ENCODE peak calls at places on chromosome 10, in six cellular contexts. One of them, this sample, is unnamed.

GRCh38 chr10:132652936-132653590 is 115.5 kb downstream of the INPP5A start:
- DNase-seq in omental fat pad: no peak
- DNase-seq in H9: no peak
- DNase-seq in heart right ventricle: no peak
- DNase-seq in GM13977: no peak
- DNase-seq in astrocyte of the spinal cord: no peak
- DNase-seq in this sample: no peak

GRCh38 chr10:61284222-61284890 is 168.8 kb downstream of the TMEM26 start:
- DNase-seq in omental fat pad: no peak
- DNase-seq in H9: no peak
- DNase-seq in GM13977: peak
- DNase-seq in heart right ventricle: no peak
- DNase-seq in astrocyte of the spinal cord: peak
- DNase-seq in this sample: no peak

GRCh38 chr10:44280615-44281014 is 104.3 kb downstream of the CXCL12 start:
- DNase-seq in heart right ventricle: no peak
- DNase-seq in omental fat pad: no peak
- DNase-seq in H9: no peak
- DNase-seq in GM13977: no peak
- DNase-seq in astrocyte of the spinal cord: no peak
- DNase-seq in this sample: no peak

GRCh38 chr10:22816298-22816653 is 101.9 kb upstream of the PIP4K2A start:
- DNase-seq in omental fat pad: no peak
- DNase-seq in H9: no peak
- DNase-seq in astrocyte of the spinal cord: peak
- DNase-seq in GM13977: no peak
- DNase-seq in heart right ventricle: no peak
- DNase-seq in this sample: peak

GRCh38 chr10:131961777-131962450 is 19.8 kb downstream of the BNIP3 start:
- DNase-seq in heart right ventricle: no peak
- DNase-seq in omental fat pad: no peak
- DNase-seq in GM13977: no peak
- DNase-seq in H9: no peak
- DNase-seq in astrocyte of the spinal cord: no peak
- DNase-seq in this sample: no peak

GRCh38 chr10:89369142-89370105 is 8.4 kb upstream of the IFIT1B start:
- DNase-seq in GM13977: peak
- DNase-seq in heart right ventricle: no peak
- DNase-seq in omental fat pad: no peak
- DNase-seq in astrocyte of the spinal cord: peak
- DNase-seq in H9: no peak
- DNase-seq in this sample: peak

GRCh38 chr10:63712717-63713115 is 191.5 kb downstream of the REEP3 start:
- DNase-seq in astrocyte of the spinal cord: no peak
- DNase-seq in omental fat pad: no peak
- DNase-seq in H9: no peak
- DNase-seq in GM13977: no peak
- DNase-seq in heart right ventricle: no peak
- DNase-seq in this sample: no peak

GRCh38 chr10:14839305-14839695 is 1.2 kb downstream of the HSPA14 start:
- DNase-seq in omental fat pad: no peak
- DNase-seq in heart right ventricle: no peak
- DNase-seq in GM13977: no peak
- DNase-seq in astrocyte of the spinal cord: no peak
- DNase-seq in H9: peak
- DNase-seq in this sample: peak

GRCh38 chr10:30392564-30392990 is 41.4 kb upstream of the MAP3K8 start:
- DNase-seq in GM13977: peak
- DNase-seq in omental fat pad: peak
- DNase-seq in H9: peak
- DNase-seq in astrocyte of the spinal cord: peak
- DNase-seq in heart right ventricle: peak
- DNase-seq in this sample: peak

GRCh38 chr10:43963793-43964425 is 315.2 kb upstream of the ZNF32 start:
- DNase-seq in H9: no peak
- DNase-seq in omental fat pad: no peak
- DNase-seq in astrocyte of the spinal cord: no peak
- DNase-seq in heart right ventricle: no peak
- DNase-seq in GM13977: no peak
- DNase-seq in this sample: no peak

GRCh38 chr10:53537508-53537907 is 764.9 kb upstream of the MBL2 start:
- DNase-seq in H9: no peak
- DNase-seq in astrocyte of the spinal cord: no peak
- DNase-seq in heart right ventricle: no peak
- DNase-seq in GM13977: no peak
- DNase-seq in omental fat pad: no peak
- DNase-seq in this sample: no peak

GRCh38 chr10:69216577-69217118 is 3.5 kb upstream of the HKDC1 start:
- DNase-seq in GM13977: no peak
- DNase-seq in astrocyte of the spinal cord: no peak
- DNase-seq in H9: no peak
- DNase-seq in omental fat pad: no peak
- DNase-seq in heart right ventricle: no peak
- DNase-seq in this sample: no peak

GRCh38 chr10:59711871-59712491 is 2.3 kb upstream of the SLC16A9 start:
- DNase-seq in heart right ventricle: no peak
- DNase-seq in omental fat pad: no peak
- DNase-seq in H9: no peak
- DNase-seq in GM13977: no peak
- DNase-seq in astrocyte of the spinal cord: no peak
- DNase-seq in this sample: no peak

GRCh38 chr10:15084502-15084922 is 4.1 kb downstream of the ACBD7 start:
- DNase-seq in GM13977: no peak
- DNase-seq in astrocyte of the spinal cord: peak
- DNase-seq in omental fat pad: no peak
- DNase-seq in H9: peak
- DNase-seq in heart right ventricle: no peak
- DNase-seq in this sample: no peak

GRCh38 chr10:5522913-5523560 is 1.7 kb upstream of the CALML3 start:
- DNase-seq in GM13977: no peak
- DNase-seq in H9: peak
- DNase-seq in heart right ventricle: no peak
- DNase-seq in omental fat pad: no peak
- DNase-seq in astrocyte of the spinal cord: no peak
- DNase-seq in this sample: no peak

GRCh38 chr10:116247701-116248100 is 25.3 kb downstream of the GFRA1 start:
- DNase-seq in astrocyte of the spinal cord: no peak
- DNase-seq in GM13977: no peak
- DNase-seq in heart right ventricle: no peak
- DNase-seq in omental fat pad: no peak
- DNase-seq in H9: no peak
- DNase-seq in this sample: no peak

GRCh38 chr10:80462277-80462985 is 8.3 kb downstream of the TSPAN14 start:
- DNase-seq in omental fat pad: no peak
- DNase-seq in astrocyte of the spinal cord: no peak
- DNase-seq in GM13977: no peak
- DNase-seq in H9: no peak
- DNase-seq in heart right ventricle: no peak
- DNase-seq in this sample: no peak

GRCh38 chr10:58839771-58840170 is 327.1 kb downstream of the BICC1 start:
- DNase-seq in GM13977: no peak
- DNase-seq in omental fat pad: no peak
- DNase-seq in heart right ventricle: no peak
- DNase-seq in H9: no peak
- DNase-seq in astrocyte of the spinal cord: no peak
- DNase-seq in this sample: no peak

GRCh38 chr10:22334414-22335203 is 10.7 kb upstream of the SPAG6 start:
- DNase-seq in GM13977: no peak
- DNase-seq in omental fat pad: no peak
- DNase-seq in astrocyte of the spinal cord: no peak
- DNase-seq in heart right ventricle: peak
- DNase-seq in H9: peak
- DNase-seq in this sample: no peak

GRCh38 chr10:95756061-95756751 is at the start of gene ENTPD1:
- DNase-seq in GM13977: no peak
- DNase-seq in H9: peak
- DNase-seq in omental fat pad: no peak
- DNase-seq in astrocyte of the spinal cord: no peak
- DNase-seq in heart right ventricle: no peak
- DNase-seq in this sample: no peak

GRCh38 chr10:1048732-1049424 is at the start of gene IDI1:
- DNase-seq in heart right ventricle: peak
- DNase-seq in omental fat pad: peak
- DNase-seq in astrocyte of the spinal cord: peak
- DNase-seq in GM13977: peak
- DNase-seq in H9: peak
- DNase-seq in this sample: peak
- TF ChIP-seq CTCF in heart right ventricle: no peak
- TF ChIP-seq CTCF in omental fat pad: no peak
- TF ChIP-seq CTCF in astrocyte of the spinal cord: no peak
- TF ChIP-seq CTCF in GM13977: no peak
- TF ChIP-seq CTCF in H9: no peak
- TF ChIP-seq CTCF in this sample: no peak

DNA sequence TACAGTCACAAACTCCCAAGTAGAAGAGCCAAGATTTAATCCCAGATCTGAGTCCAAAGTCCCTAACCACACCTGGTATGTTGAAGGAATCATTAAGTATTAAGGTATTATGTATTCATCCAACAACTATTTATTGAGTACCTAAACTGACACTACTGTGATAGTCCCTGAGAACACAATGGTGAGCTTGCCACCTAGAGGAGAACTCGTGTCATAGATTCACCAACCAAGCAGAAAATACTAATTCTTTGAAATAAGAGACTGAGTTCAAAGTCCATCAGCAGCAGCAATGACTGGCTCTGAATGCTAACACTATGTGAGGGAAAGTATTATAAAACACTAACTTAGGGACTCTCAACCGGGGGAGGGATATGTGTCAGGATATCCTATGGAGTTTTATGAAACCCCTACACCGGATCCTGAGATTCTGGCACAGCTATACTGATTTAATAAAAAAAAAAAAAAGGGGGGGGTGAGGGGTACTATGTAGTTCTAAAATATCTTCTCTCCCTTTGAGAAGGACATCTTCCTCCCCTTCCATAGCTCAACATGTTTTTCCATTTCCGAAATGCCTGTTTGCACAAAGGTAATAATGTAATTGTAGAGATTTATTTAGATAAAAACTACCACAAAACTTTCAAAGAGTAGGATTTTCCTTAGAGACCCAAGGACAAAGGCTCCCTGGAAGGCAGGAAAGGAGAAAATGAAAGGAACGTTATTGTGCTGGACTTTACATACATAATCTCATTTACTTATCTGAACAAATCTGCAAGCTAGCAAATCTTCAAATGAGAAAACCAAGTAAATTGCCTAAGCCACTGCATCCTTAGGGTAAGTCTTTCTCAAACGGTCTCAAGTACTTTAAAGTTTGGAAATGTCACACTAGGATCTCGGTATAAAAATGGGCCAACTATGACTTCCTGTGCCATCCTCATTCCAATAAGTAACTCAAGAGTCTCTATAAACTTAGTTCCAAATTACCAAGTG is 1.5 kb downstream of the NCOA4 start:
- DNase-seq in astrocyte of the spinal cord: peak
- DNase-seq in H9: no peak
- DNase-seq in heart right ventricle: no peak
- DNase-seq in omental fat pad: no peak
- DNase-seq in GM13977: peak
- DNase-seq in this sample: peak
- TF ChIP-seq CTCF in astrocyte of the spinal cord: peak
- TF ChIP-seq CTCF in H9: peak
- TF ChIP-seq CTCF in heart right ventricle: peak
- TF ChIP-seq CTCF in omental fat pad: no peak
- TF ChIP-seq CTCF in GM13977: peak
- TF ChIP-seq CTCF in this sample: peak

DNA sequence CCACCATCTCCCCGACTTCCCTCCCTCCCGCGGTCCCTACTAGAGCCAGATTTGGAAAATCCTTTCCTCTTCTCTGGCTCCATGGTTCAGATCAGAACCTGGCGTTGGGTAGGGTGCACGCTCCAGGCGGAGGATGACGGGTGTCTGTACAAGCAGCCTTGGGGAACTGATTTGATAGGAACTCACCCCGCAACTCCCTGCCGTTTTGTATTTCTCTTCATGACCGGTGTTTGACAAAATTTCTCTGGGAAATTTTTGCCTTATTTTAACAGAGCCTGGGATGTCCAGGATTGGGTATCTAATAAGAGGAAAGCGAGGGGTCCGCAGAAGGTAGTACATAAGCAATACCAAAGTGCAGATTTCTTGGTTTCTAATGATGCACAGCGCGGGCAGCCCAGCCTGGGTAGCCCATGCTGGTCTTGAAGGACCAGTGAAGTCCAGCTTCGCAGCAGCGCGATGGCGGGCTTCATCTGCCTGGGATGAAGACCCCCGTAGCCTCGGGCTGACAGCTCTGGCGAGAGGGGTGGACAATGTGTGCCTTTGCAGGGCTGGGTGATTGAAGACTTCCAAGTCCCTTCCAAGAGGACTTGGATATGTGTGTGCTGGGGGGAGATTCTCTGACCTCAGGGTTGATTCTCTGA is 2.1 kb downstream of the SORCS3 start:
- DNase-seq in H9: no peak
- DNase-seq in GM13977: no peak
- DNase-seq in omental fat pad: no peak
- DNase-seq in astrocyte of the spinal cord: no peak
- DNase-seq in heart right ventricle: no peak
- DNase-seq in this sample: no peak
- TF ChIP-seq CTCF in H9: no peak
- TF ChIP-seq CTCF in GM13977: no peak
- TF ChIP-seq CTCF in omental fat pad: no peak
- TF ChIP-seq CTCF in astrocyte of the spinal cord: no peak
- TF ChIP-seq CTCF in heart right ventricle: no peak
- TF ChIP-seq CTCF in this sample: no peak

GRCh38 chr10:126844406-126844805 is 60.8 kb upstream of the DOCK1 start:
- DNase-seq in astrocyte of the spinal cord: peak
- DNase-seq in omental fat pad: no peak
- DNase-seq in heart right ventricle: no peak
- DNase-seq in H9: no peak
- DNase-seq in GM13977: no peak
- DNase-seq in this sample: no peak

GRCh38 chr10:126847666-126848065 is 57.6 kb upstream of the DOCK1 start:
- DNase-seq in GM13977: no peak
- DNase-seq in H9: no peak
- DNase-seq in omental fat pad: no peak
- DNase-seq in astrocyte of the spinal cord: no peak
- DNase-seq in heart right ventricle: no peak
- DNase-seq in this sample: no peak

GRCh38 chr10:126846469-126846868 is 58.8 kb upstream of the DOCK1 start:
- DNase-seq in omental fat pad: no peak
- DNase-seq in GM13977: no peak
- DNase-seq in H9: no peak
- DNase-seq in astrocyte of the spinal cord: no peak
- DNase-seq in heart right ventricle: no peak
- DNase-seq in this sample: no peak

GRCh38 chr10:126849646-126850045 is 55.6 kb upstream of the DOCK1 start:
- DNase-seq in omental fat pad: no peak
- DNase-seq in heart right ventricle: no peak
- DNase-seq in GM13977: no peak
- DNase-seq in astrocyte of the spinal cord: no peak
- DNase-seq in H9: no peak
- DNase-seq in this sample: no peak

DNA sequence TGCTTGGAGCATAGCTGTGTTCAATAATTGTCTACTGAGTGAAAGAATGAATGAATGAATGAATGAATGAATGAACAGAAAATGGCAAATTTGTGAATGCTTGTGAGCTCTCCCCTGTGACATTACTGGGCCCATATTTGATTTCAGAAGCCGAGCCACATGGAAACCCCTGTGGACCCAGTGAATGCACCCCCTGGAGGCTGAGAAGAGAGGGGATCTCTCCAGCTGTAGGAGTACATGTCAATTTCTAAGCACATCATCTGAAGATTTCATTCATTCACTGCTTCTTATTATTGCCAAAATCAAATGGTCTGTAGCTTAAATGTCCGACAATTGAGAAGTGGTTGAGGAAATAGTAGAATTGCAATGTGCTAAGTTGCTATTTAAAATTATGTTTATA is 58.3 kb upstream of the DOCK1 start:
- DNase-seq in H9: no peak
- DNase-seq in omental fat pad: no peak
- DNase-seq in heart right ventricle: no peak
- DNase-seq in astrocyte of the spinal cord: no peak
- DNase-seq in GM13977: no peak
- DNase-seq in this sample: no peak
- TF ChIP-seq CTCF in H9: peak
- TF ChIP-seq CTCF in omental fat pad: no peak
- TF ChIP-seq CTCF in heart right ventricle: no peak
- TF ChIP-seq CTCF in astrocyte of the spinal cord: peak
- TF ChIP-seq CTCF in GM13977: no peak
- TF ChIP-seq CTCF in this sample: no peak

This sample was measured in activated CD8-positive, alpha-beta T cell treated with anti-CD3 and anti-CD28 coated beads for 36 hours.